ENCODE peak calls at places on chromosomes 2 and 18, in eight cellular contexts. B is endodermal cell; C is fibroblast of the aortic adventitia; A is H1; R is CD8-positive, alpha-beta T cell; Y is nephron progenitor cell; F is AG09309; P is CD4-positive, alpha-beta T cell. D is an unnamed sample.

GRCh38 chr18:39825485-39825884 is 2129.5 kb upstream of the PIK3C3 start:
- DNase-seq in F (no peak), C (no peak), P (no peak), A (no peak), Y (no peak), R (no peak), B (no peak), D (no peak)

GRCh38 chr2:181074457-181074856 is 94.1 kb downstream of the UBE2E3 start:
- DNase-seq in Y (no peak), P (no peak), C (peak; percentile 20), B (no peak), A (no peak), R (no peak), F (no peak), D (no peak)

GRCh38 chr2:134917958-134918517 is 584 bp upstream of the CCNT2 start:
- DNase-seq in Y (no peak), B (no peak), F (no peak), P (peak; percentile 77), C (no peak), R (peak; percentile 85), A (no peak), D (no peak)

GRCh38 chr18:12041561-12041960 is 52.1 kb upstream of the ANKRD62 start:
- DNase-seq in P (no peak), B (no peak), C (peak; percentile 79), F (peak; percentile 73), A (no peak), Y (no peak), R (no peak), D (no peak)

GRCh38 chr18:74921057-74921820 is 287.7 kb downstream of the PTGR3 start:
- DNase-seq in R (no peak), B (peak; percentile 56), P (no peak), A (no peak), F (no peak), Y (no peak), C (no peak), D (no peak)

GRCh38 chr18:29012874-29013273 is 835.9 kb upstream of the CDH2 start:
- DNase-seq in P (no peak), A (no peak), F (no peak), Y (no peak), B (no peak), R (no peak), C (no peak), D (no peak)

GRCh38 chr2:146913476-146913875 is 931.4 kb upstream of the ACVR2A start:
- DNase-seq in F (no peak), C (no peak), Y (no peak), P (no peak), A (no peak), B (no peak), R (no peak), D (no peak)

GRCh38 chr2:232260075-232260474 is 118.5 kb upstream of the ALPP start:
- DNase-seq in Y (peak; percentile 44), A (no peak), C (peak; percentile 89), B (no peak), P (no peak), R (no peak), F (peak; percentile 71), D (no peak)

GRCh38 chr2:230922951-230923717 is 1.9 kb downstream of the GPR55 start:
- DNase-seq in R (no peak), A (no peak), C (no peak), Y (no peak), B (peak; percentile 31), P (no peak), F (no peak), D (no peak)

GRCh38 chr2:113178891-113179290 is 5.1 kb downstream of the PSD4 start:
- DNase-seq in B (no peak), A (no peak), F (no peak), R (no peak), Y (no peak), C (no peak), P (no peak), D (no peak)

GRCh38 chr2:127105656-127106456 is 1.1 kb downstream of the BIN1 start:
- DNase-seq in F (no peak), B (peak; percentile 79), Y (peak; percentile 61), R (no peak), C (peak; percentile 56), P (no peak), A (no peak), D (no peak)

GRCh38 chr2:106537047-106537446 is 49.9 kb downstream of the CD8B2 start:
- DNase-seq in B (no peak), C (no peak), P (no peak), R (no peak), Y (no peak), A (no peak), F (no peak), D (no peak)

GRCh38 chr18:32289480-32290075 is 99.7 kb downstream of the MEP1B start:
- DNase-seq in B (peak; percentile 85), A (no peak), F (peak; percentile 29), Y (peak; percentile 44), C (peak; percentile 80), P (no peak), R (no peak), D (peak; percentile 47)

GRCh38 chr18:76943542-76944339 is 121.4 kb downstream of the ZNF236 start:
- DNase-seq in R (no peak), A (no peak), Y (no peak), P (no peak), B (no peak), F (peak; percentile 39), C (peak; percentile 89), D (no peak)

GRCh38 chr2:96156926-96157648 is 11.8 kb upstream of the DUSP2 start:
- DNase-seq in C (no peak), B (peak; percentile 38), A (no peak), F (no peak), Y (no peak), R (no peak), P (no peak), D (no peak)

GRCh38 chr2:23523651-23524260 is 138.8 kb downstream of the KLHL29 start:
- DNase-seq in A (no peak), Y (peak; percentile 26), C (peak; percentile 82), R (no peak), B (no peak), F (no peak), P (no peak), D (no peak)

GRCh38 chr18:63848159-63848558 is 39.3 kb upstream of the SERPINB2 start:
- DNase-seq in Y (peak; percentile 8), B (no peak), F (peak; percentile 48), P (no peak), C (peak; percentile 78), A (no peak), R (no peak), D (no peak)

GRCh38 chr18:46528037-46528436 is 129.0 kb downstream of the LOXHD1 start:
- DNase-seq in P (no peak), A (no peak), C (no peak), F (no peak), R (no peak), Y (no peak), B (no peak), D (peak; percentile 67)

GRCh38 chr2:239392072-239392357 is 8.8 kb downstream of the HDAC4 start:
- DNase-seq in C (no peak), P (no peak), R (no peak), Y (no peak), A (no peak), F (no peak), B (no peak), D (peak; percentile 5)

GRCh38 chr2:103008586-103008985 is 246.8 kb downstream of the TMEM182 start:
- DNase-seq in C (no peak), B (peak; percentile 70), R (no peak), A (peak; percentile 23), F (no peak), P (no peak), Y (peak; percentile 8), D (no peak)

GRCh38 chr2:232886632-232887031 is 16.6 kb downstream of the SNORC start:
- DNase-seq in C (no peak), F (no peak), Y (no peak), P (no peak), A (no peak), R (no peak), B (no peak), D (no peak)

GRCh38 chr2:235661952-235662351 is 168.1 kb downstream of the AGAP1 start:
- DNase-seq in R (no peak), F (no peak), B (no peak), C (no peak), P (no peak), Y (no peak), A (no peak), D (no peak)

GRCh38 chr2:235661538-235661937 is 167.7 kb downstream of the AGAP1 start:
- DNase-seq in Y (no peak), A (no peak), B (no peak), F (no peak), R (no peak), C (no peak), P (no peak), D (no peak)

GRCh38 chr2:235659767-235660322 is 166.0 kb downstream of the AGAP1 start:
- DNase-seq in Y (no peak), R (no peak), A (no peak), F (peak; percentile 61), B (no peak), P (no peak), C (peak; percentile 86), D (no peak)

GRCh38 chr2:235660484-235661081 is 166.7 kb downstream of the AGAP1 start:
- DNase-seq in B (no peak), R (no peak), A (no peak), P (no peak), Y (no peak), C (no peak), F (no peak), D (no peak)

GRCh38 chr2:235661136-235661535 is 167.3 kb downstream of the AGAP1 start:
- DNase-seq in R (no peak), P (no peak), F (no peak), A (no peak), C (no peak), B (no peak), Y (no peak), D (no peak)
- TF ChIP-seq CTCF in R (no peak), P (no peak), F (no peak), A (no peak), C (no peak), B (no peak), Y (no peak), D (no peak)

DNA sequence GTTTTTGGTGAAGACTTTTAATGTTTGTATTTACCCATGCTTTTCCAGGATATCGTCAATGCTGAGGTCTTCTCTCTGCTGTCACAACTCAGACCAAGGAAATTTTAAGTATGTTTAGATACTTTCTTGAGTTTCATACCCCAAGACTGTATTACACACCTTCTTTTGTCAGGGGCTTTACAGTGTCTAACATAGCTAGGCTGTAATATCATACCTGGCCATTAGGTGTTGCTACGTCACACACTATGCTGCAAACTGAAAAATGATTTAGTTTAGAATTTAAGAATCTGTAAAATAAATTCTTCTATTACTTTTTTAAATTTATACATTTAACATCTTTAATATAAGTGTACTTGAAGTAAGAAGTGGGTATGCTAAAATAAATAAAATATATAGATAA is 358.4 kb upstream of the NRP2 start:
- DNase-seq in R (no peak), P (no peak), F (no peak), C (peak; percentile 13), A (no peak), Y (no peak), B (no peak), D (no peak)
- TF ChIP-seq CTCF in R (no peak), P (peak; percentile 17), F (peak; percentile 54), C (peak; percentile 60), A (peak; percentile 35), Y (no peak), B (peak; percentile 81), D (no peak)

GRCh38 chr2:205563646-205564045 is 118.7 kb upstream of the NRP2 start:
- DNase-seq in B (peak; percentile 84), R (no peak), C (no peak), P (no peak), A (no peak), F (no peak), Y (no peak), D (peak; percentile 21)
- TF ChIP-seq CTCF in B (peak; percentile 95), R (no peak), C (peak; percentile 15), P (no peak), A (peak; percentile 77), F (peak; percentile 34), Y (peak; percentile 32), D (peak; percentile 36)

GRCh38 chr2:84870306-84870705 is 10.6 kb downstream of the TRABD2A start:
- DNase-seq in Y (no peak), B (peak; percentile 54), R (no peak), C (no peak), F (no peak), P (no peak), A (no peak), D (no peak)
- TF ChIP-seq CTCF in Y (no peak), B (peak; percentile 46), R (no peak), C (no peak), F (no peak), P (no peak), A (peak; percentile 13), D (no peak)